ENCODE peak calls at places on chromosomes 7 and 10, in four cellular contexts. One of them, this sample, is unnamed.

GRCh38 chr10:2964632-2965296 is 102.6 kb upstream of the PFKP start:
- DNase-seq in BJ: no peak
- DNase-seq in IMR-90: no peak
- DNase-seq in mesendoderm: peak; percentile 42
- DNase-seq in this sample: no peak

GRCh38 chr7:136523581-136523980 is 344.9 kb upstream of the CHRM2 start:
- DNase-seq in mesendoderm: no peak
- DNase-seq in BJ: no peak
- DNase-seq in IMR-90: peak; percentile 4
- DNase-seq in this sample: peak; percentile 63

GRCh38 chr7:100544949-100545635 is 6.1 kb downstream of the AGFG2 start:
- DNase-seq in IMR-90: peak; percentile 26
- DNase-seq in BJ: no peak
- DNase-seq in mesendoderm: no peak
- DNase-seq in this sample: peak; percentile 47

GRCh38 chr7:132614428-132615076 is 38.3 kb upstream of the PLXNA4 start:
- DNase-seq in IMR-90: no peak
- DNase-seq in mesendoderm: peak; percentile 87
- DNase-seq in BJ: no peak
- DNase-seq in this sample: peak; percentile 40

GRCh38 chr10:110175406-110175805 is 32.0 kb upstream of the MXI1 start:
- DNase-seq in IMR-90: peak; percentile 35
- DNase-seq in mesendoderm: no peak
- DNase-seq in BJ: no peak
- DNase-seq in this sample: peak; percentile 26

GRCh38 chr10:43683451-43684197 is 34.9 kb upstream of the ZNF32 start:
- DNase-seq in IMR-90: peak; percentile 12
- DNase-seq in BJ: no peak
- DNase-seq in mesendoderm: peak; percentile 68
- DNase-seq in this sample: peak; percentile 58

GRCh38 chr7:13742719-13743640 is 246.5 kb downstream of the ETV1 start:
- DNase-seq in IMR-90: peak; percentile 56
- DNase-seq in BJ: no peak
- DNase-seq in mesendoderm: peak; percentile 42
- DNase-seq in this sample: peak; percentile 81

GRCh38 chr7:35565927-35566326 is 129.0 kb downstream of the HERPUD2 start:
- DNase-seq in mesendoderm: peak; percentile 21
- DNase-seq in BJ: no peak
- DNase-seq in IMR-90: no peak
- DNase-seq in this sample: no peak

GRCh38 chr7:103989200-103989784 is at the start of gene RELN:
- DNase-seq in BJ: no peak
- DNase-seq in IMR-90: peak; percentile 17
- DNase-seq in mesendoderm: peak; percentile 61
- DNase-seq in this sample: peak; percentile 53

GRCh38 chr10:44971419-44971818 is 7.2 kb downstream of the DEPP1 start:
- DNase-seq in mesendoderm: no peak
- DNase-seq in IMR-90: no peak
- DNase-seq in BJ: no peak
- DNase-seq in this sample: no peak

GRCh38 chr10:43042503-43043341 is 34.1 kb upstream of the RET start:
- DNase-seq in BJ: no peak
- DNase-seq in IMR-90: no peak
- DNase-seq in mesendoderm: peak; percentile 27
- DNase-seq in this sample: no peak

GRCh38 chr7:96831446-96831845 is 121.8 kb upstream of the SEM1 start:
- DNase-seq in BJ: no peak
- DNase-seq in IMR-90: no peak
- DNase-seq in mesendoderm: no peak
- DNase-seq in this sample: no peak
- H3K4me3 ChIP-seq in BJ: no peak overlapping the region
- H3K4me3 ChIP-seq in IMR-90: no peak overlapping the region
- H3K4me3 ChIP-seq in mesendoderm: no peak overlapping the region
- H3K4me3 ChIP-seq in this sample: no peak overlapping the region

DNA sequence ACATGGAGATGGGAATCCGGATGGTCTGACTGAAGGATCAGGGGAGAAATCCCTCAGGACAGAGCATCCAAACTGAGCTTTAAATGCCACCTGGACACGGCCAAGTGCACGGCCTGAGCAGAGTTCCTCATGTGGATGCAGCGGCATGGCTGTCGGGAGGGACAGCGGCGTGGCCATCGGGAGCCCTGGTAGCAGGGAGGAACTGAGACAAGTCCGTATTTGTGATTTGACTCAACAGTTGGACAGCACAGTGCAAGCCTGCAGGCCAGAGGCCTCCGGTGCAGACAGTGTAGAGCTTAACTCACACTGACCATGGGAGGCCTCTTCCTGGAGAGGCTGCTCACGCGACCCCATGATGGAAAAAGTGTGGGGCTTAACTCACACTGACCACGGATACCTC is 207.4 kb downstream of the DIP2C start:
- DNase-seq in mesendoderm: no peak
- DNase-seq in BJ: no peak
- DNase-seq in IMR-90: no peak
- DNase-seq in this sample: no peak
- H3K4me3 ChIP-seq in mesendoderm: no peak overlapping the region
- H3K4me3 ChIP-seq in BJ: no peak overlapping the region
- H3K4me3 ChIP-seq in IMR-90: no peak overlapping the region
- H3K4me3 ChIP-seq in this sample: no peak overlapping the region

DNA sequence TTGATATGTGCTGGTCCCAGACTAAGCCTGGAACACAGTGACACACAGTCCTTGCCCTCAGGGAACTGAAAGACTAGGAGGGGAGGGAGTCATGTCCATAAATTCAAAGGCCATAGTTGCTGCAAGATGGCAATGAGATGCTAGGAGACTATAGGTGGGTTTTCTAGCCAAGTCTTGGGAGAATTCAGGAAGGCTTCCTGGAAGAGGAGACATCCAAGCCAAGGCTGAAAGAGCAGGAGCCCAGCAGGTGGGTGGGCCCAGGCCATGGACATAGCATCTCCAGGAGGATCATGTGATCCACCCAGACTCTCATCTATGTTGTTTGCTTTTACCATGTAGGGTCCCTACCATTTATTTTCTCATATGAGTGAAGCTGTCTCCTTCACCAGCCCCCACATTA is 335.1 kb downstream of the DPP6 start:
- DNase-seq in BJ: no peak
- DNase-seq in IMR-90: no peak
- DNase-seq in mesendoderm: no peak
- DNase-seq in this sample: no peak
- H3K4me3 ChIP-seq in BJ: no peak overlapping the region
- H3K4me3 ChIP-seq in IMR-90: no peak overlapping the region
- H3K4me3 ChIP-seq in mesendoderm: no peak overlapping the region
- H3K4me3 ChIP-seq in this sample: no peak overlapping the region

DNA sequence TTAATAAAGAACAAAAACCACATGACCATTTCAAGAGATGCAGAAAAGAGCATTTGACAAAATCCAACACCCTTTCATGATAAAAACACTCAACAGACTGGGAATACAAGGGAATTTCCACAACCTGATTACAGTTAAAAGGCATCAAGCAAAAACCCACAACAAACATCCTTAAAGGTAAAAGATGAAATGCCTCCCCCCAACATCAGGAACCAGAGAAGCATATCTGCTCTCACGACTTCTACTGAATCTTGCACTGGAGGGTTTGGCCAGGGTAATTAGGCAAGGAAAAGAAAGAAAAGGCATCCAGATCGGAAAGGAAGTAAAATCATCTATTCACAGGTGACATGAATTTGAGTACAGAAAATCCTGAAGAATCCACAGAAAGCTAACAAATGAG is 59.5 kb upstream of the SFMBT2 start:
- DNase-seq in IMR-90: no peak
- DNase-seq in BJ: no peak
- DNase-seq in mesendoderm: no peak
- DNase-seq in this sample: no peak
- H3K4me3 ChIP-seq in IMR-90: no peak overlapping the region
- H3K4me3 ChIP-seq in BJ: no peak overlapping the region
- H3K4me3 ChIP-seq in mesendoderm: no peak overlapping the region
- H3K4me3 ChIP-seq in this sample: no peak overlapping the region

DNA sequence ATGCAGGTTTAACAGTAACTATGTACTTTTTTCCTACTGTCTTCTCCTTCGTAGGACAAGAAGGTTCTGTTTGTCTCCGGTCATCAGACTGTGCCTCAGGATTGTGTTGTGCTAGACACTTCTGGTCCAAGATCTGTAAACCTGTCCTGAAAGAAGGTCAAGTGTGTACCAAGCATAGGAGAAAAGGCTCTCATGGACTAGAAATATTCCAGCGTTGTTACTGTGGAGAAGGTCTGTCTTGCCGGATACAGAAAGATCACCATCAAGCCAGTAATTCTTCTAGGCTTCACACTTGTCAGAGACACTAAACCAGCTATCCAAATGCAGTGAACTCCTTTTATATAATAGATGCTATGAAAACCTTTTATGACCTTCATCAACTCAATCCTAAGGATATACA is 2.4 kb downstream of the DKK1 start:
- DNase-seq in mesendoderm: no peak
- DNase-seq in BJ: no peak
- DNase-seq in IMR-90: no peak
- DNase-seq in this sample: no peak
- H3K4me3 ChIP-seq in mesendoderm: no peak overlapping the region
- H3K4me3 ChIP-seq in BJ: peak overlapping the region; percentile 97
- H3K4me3 ChIP-seq in IMR-90: peak overlapping the region; percentile 81
- H3K4me3 ChIP-seq in this sample: peak overlapping the region; percentile 92